ENCODE peak calls at places on chromosome 1, in eight cellular contexts. B is mesenteric fat pad; Q is T-helper 22 cell; D is neural crest cell; V is uterus; T is activated naive CD4-positive, alpha-beta T cell; O is mammary epithelial cell; W is brain pericyte. U is an unnamed sample.

GRCh38 chr1:226616636-226617035 is 68.1 kb downstream of the STUM start:
- DNase-seq in V (no peak), Q (no peak), O (no peak), T (no peak), D (no peak), B (no peak), W (no peak), U (no peak)

GRCh38 chr1:169561692-169562091 is 24.6 kb downstream of the F5 start:
- DNase-seq in D (no peak), B (no peak), T (no peak), Q (no peak), O (no peak), V (no peak), W (no peak), U (no peak)

GRCh38 chr1:230105754-230106625 is 39.0 kb downstream of the GALNT2 start:
- DNase-seq in O (peak), B (no peak), T (no peak), D (no peak), Q (no peak), W (no peak), V (no peak), U (no peak)

GRCh38 chr1:31007462-31007991 is 58.0 kb downstream of the PUM1 start:
- DNase-seq in B (no peak), D (no peak), V (no peak), W (no peak), T (no peak), Q (no peak), O (peak), U (no peak)

GRCh38 chr1:111202707-111203623 is 2.5 kb upstream of the DENND2D start:
- DNase-seq in D (no peak), B (no peak), T (no peak), V (no peak), W (no peak), Q (no peak), O (no peak), U (no peak)

GRCh38 chr1:169859001-169859400 is 34.7 kb downstream of the SCYL3 start:
- DNase-seq in W (no peak), O (no peak), V (no peak), T (no peak), D (no peak), B (no peak), Q (no peak), U (no peak)

GRCh38 chr1:88608139-88608943 is 75.7 kb upstream of the PKN2 start:
- DNase-seq in B (no peak), V (no peak), O (peak), Q (no peak), D (no peak), W (no peak), T (no peak), U (no peak)

GRCh38 chr1:73044241-73044640 is 761.9 kb upstream of the NEGR1 start:
- DNase-seq in Q (no peak), D (no peak), O (no peak), V (no peak), T (no peak), W (no peak), B (no peak), U (no peak)

GRCh38 chr1:94894630-94895029 is 32.3 kb downstream of the CNN3 start:
- DNase-seq in Q (no peak), T (no peak), D (no peak), O (no peak), W (no peak), V (no peak), B (no peak), U (no peak)